ENCODE peak calls at places on chromosome 19, in ten cellular contexts. F is right cardiac atrium; Z is stimulated activated naive B cell treated with anti-CD40 and anti-IgM and Interleukin-4, amounts not matched to agents 10 μg/mL and 1 μg/mL and 100 μg/mL, for 72 hours; P is cardiac fibroblast; W is COLO829; U is HS-27A; E is stromal cell of bone marrow; A is NCI-H1417; H is T-helper 9 cell; R is RWPE1. X is an unnamed sample.

GRCh38 chr19:611506-611869 is 21.8 kb downstream of the HCN2 start:
- DNase-seq in Z (no peak), E (peak; percentile 74), H (peak; percentile 25), F (no peak), R (peak; percentile 76), A (no peak), U (peak; percentile 45), P (peak; percentile 96), W (peak; percentile 43), X (no peak)

GRCh38 chr19:2166741-2167738 is 3.3 kb downstream of the DOT1L start:
- DNase-seq in A (no peak), U (no peak), Z (no peak), R (no peak), H (no peak), F (peak; percentile 96), E (no peak), P (peak; percentile 59), W (peak; percentile 56), X (no peak)

GRCh38 chr19:4504297-4504701 is 14.0 kb downstream of the PLIN4 start:
- DNase-seq in F (peak; percentile 71), P (no peak), Z (no peak), A (no peak), H (no peak), R (no peak), U (no peak), E (no peak), W (no peak), X (no peak)

GRCh38 chr19:1173160-1173844 is 766 bp downstream of the SBNO2 start:
- DNase-seq in Z (no peak), R (no peak), W (no peak), E (no peak), A (peak; percentile 32), U (no peak), F (peak; percentile 69), P (no peak), H (no peak), X (no peak)

GRCh38 chr19:6402058-6402457 is 9.1 kb upstream of the GTF2F1 start:
- DNase-seq in W (no peak), E (no peak), Z (no peak), P (no peak), R (no peak), F (no peak), H (no peak), A (no peak), U (no peak), X (no peak)

GRCh38 chr19:51702754-51703654 is 9.9 kb downstream of the SPACA6 start:
- DNase-seq in E (no peak), U (no peak), P (no peak), W (no peak), Z (no peak), A (no peak), R (no peak), H (no peak), F (peak; percentile 74), X (peak; percentile 32)

GRCh38 chr19:2089001-2089711 is 7.0 kb downstream of the MOB3A start:
- DNase-seq in Z (peak; percentile 82), E (no peak), U (no peak), H (no peak), F (no peak), P (peak; percentile 56), R (peak; percentile 92), W (no peak), A (peak; percentile 14), X (no peak)

GRCh38 chr19:45526143-45526542 is 18.9 kb downstream of the VASP start:
- DNase-seq in U (no peak), H (no peak), E (peak; percentile 22), R (peak; percentile 90), Z (no peak), W (peak; percentile 81), P (peak; percentile 71), F (peak; percentile 88), A (peak; percentile 45), X (peak; percentile 72)

GRCh38 chr19:14536926-14537692 is 7.7 kb downstream of the TECR start:
- DNase-seq in Z (no peak), A (no peak), U (no peak), E (no peak), F (peak; percentile 92), W (peak; percentile 88), H (no peak), R (peak; percentile 94), P (peak; percentile 59), X (no peak)

GRCh38 chr19:42081584-42082258 is 5.8 kb downstream of the ZNF574 start:
- DNase-seq in U (no peak), P (peak; percentile 64), A (no peak), F (no peak), H (no peak), W (peak; percentile 47), E (peak; percentile 29), R (peak; percentile 27), Z (no peak), X (peak; percentile 16)

GRCh38 chr19:18204394-18205179 is 745 bp upstream of the RAB3A start:
- DNase-seq in Z (peak; percentile 54), W (no peak), F (no peak), H (peak; percentile 27), U (no peak), E (peak; percentile 34), R (peak; percentile 73), P (no peak), A (peak; percentile 91), X (no peak)

GRCh38 chr19:9406798-9407352 is 28.5 kb downstream of the ZNF266 start:
- DNase-seq in F (peak; percentile 90), E (peak; percentile 78), U (peak; percentile 57), W (peak; percentile 81), H (peak; percentile 19), R (peak; percentile 78), P (peak; percentile 94), A (no peak), Z (peak; percentile 68), X (peak; percentile 94)

GRCh38 chr19:39595950-39596349 is 6.4 kb upstream of the LGALS13 start:
- DNase-seq in E (no peak), F (no peak), W (no peak), U (no peak), P (no peak), A (no peak), R (peak; percentile 12), H (no peak), Z (no peak), X (no peak)

GRCh38 chr19:21482863-21483276 is 22.5 kb upstream of the ZNF429 start:
- DNase-seq in A (peak; percentile 34), R (no peak), H (peak; percentile 67), E (no peak), P (peak; percentile 44), U (peak; percentile 19), Z (peak; percentile 50), W (no peak), F (peak; percentile 87), X (no peak)